ENCODE peak calls at places on chromosome 3, in five cellular contexts. W is SK-N-SH, I is OCI-LY7, S is stomach, Z is GM23338. L is an unnamed sample. For H3K4me1, the result is how much of the 10 kb centered on the place peaks cover.

GRCh38 chr3:149442845-149443544 is 31.5 kb upstream of the TM4SF4 start:
- DNase-seq in W (no peak), I (no peak), S (no peak), Z (no peak), L (no peak)

GRCh38 chr3:11612515-11613184 is 31.1 kb downstream of the VGLL4 start:
- DNase-seq in W (no peak), I (no peak), S (no peak), Z (no peak), L (no peak)

GRCh38 chr3:149589332-149589731 is 68.5 kb downstream of the WWTR1 start:
- DNase-seq in W (no peak), I (no peak), S (no peak), Z (no peak), L (no peak)

GRCh38 chr3:20658491-20658890 is 472.5 kb upstream of the SGO1 start:
- DNase-seq in W (no peak), I (no peak), S (no peak), Z (no peak), L (no peak)

GRCh38 chr3:127824151-127824825 is 2.0 kb upstream of the MGLL start:
- DNase-seq in W (no peak), I (no peak), S (no peak), Z (no peak), L (peak)

GRCh38 chr3:81874738-81875137 is 113.3 kb upstream of the GBE1 start:
- DNase-seq in W (no peak), I (no peak), S (no peak), Z (no peak), L (no peak)

GRCh38 chr3:80052271-80052670 is 284.5 kb upstream of the ROBO1 start:
- DNase-seq in W (no peak), I (no peak), S (no peak), Z (no peak), L (no peak)

GRCh38 chr3:149809694-149810093 is 3.3 kb upstream of the RNF13 start:
- DNase-seq in W (no peak), I (no peak), S (no peak), Z (no peak), L (no peak)

GRCh38 chr3:113557374-113557773 is 25.0 kb downstream of the SIDT1 start:
- DNase-seq in W (no peak), I (no peak), S (no peak), Z (peak), L (peak)

GRCh38 chr3:60053518-60054265 is 1003.9 kb upstream of the CFAP20DC start:
- DNase-seq in W (no peak), I (no peak), S (no peak), Z (no peak), L (no peak)

GRCh38 chr3:181715601-181716340 is 4.0 kb downstream of the SOX2 start:
- DNase-seq in W (no peak), I (peak), S (no peak), Z (peak), L (peak)

GRCh38 chr3:25021816-25022215 is 406.2 kb upstream of the RARB start:
- DNase-seq in W (no peak), I (no peak), S (no peak), Z (peak), L (no peak)

GRCh38 chr3:19898725-19899124 is 35.3 kb downstream of the EFHB start:
- DNase-seq in W (no peak), I (no peak), S (no peak), Z (no peak), L (no peak)

GRCh38 chr3:6416049-6416661 is 444.8 kb upstream of the GRM7 start:
- DNase-seq in W (no peak), I (no peak), S (no peak), Z (no peak), L (no peak)

DNA sequence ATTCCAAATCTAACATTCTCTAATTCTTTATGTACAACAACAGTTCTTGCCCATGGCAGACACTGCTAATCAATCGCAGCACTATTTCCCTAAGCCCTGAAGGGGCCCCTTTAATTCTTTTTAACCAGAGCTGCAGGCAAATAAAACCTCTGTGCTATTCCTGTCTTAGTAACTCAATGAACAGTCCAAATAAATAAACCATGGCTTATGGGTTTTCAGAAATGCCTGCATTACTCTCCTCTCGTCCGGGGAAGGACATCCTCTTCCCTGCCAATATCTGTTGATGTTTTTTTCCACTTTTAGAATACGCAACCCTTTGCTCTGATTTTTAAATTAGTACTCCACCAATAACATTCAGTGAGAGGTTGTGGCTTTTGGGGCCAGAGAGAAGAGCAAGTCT is 35.1 kb upstream of the PRICKLE2 start:
- DNase-seq in W (no peak), I (no peak), S (no peak), Z (no peak), L (no peak)
- H3K4me1 ChIP-seq in W (under half), I (under half), S (half or more), Z (under half), L (under half)

GRCh38 chr3:86967062-86967461 is 23.9 kb downstream of the VGLL3 start:
- DNase-seq in W (no peak), I (no peak), S (no peak), Z (no peak), L (no peak)

GRCh38 chr3:86960551-86960950 is 30.4 kb downstream of the VGLL3 start:
- DNase-seq in W (no peak), I (no peak), S (no peak), Z (no peak), L (no peak)

GRCh38 chr3:86965180-86965579 is 25.8 kb downstream of the VGLL3 start:
- DNase-seq in W (no peak), I (no peak), S (no peak), Z (no peak), L (no peak)

GRCh38 chr3:86958534-86958933 is 32.4 kb downstream of the VGLL3 start:
- DNase-seq in W (no peak), I (no peak), S (no peak), Z (peak), L (no peak)

DNA sequence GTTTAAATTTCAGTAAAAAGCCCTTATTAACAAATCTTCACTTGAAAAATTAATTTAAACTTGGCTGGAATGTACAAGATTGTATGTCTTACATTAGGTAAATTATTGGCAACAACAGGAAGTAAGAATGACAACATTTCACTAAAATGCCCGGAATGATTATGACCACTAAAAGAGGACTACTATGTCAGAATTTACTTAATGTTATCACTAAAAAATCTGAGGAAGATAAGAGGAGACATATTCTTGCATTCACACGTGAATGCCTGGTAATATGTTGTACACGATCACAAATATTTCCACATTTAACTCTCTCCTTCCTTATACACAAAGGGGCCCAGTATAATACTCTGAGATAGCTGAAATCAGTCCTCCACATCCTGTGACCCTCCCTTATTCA is 29.7 kb downstream of the VGLL3 start:
- DNase-seq in W (no peak), I (no peak), S (no peak), Z (no peak), L (no peak)
- H3K4me3 ChIP-seq in W (no peak), I (no peak), S (no peak), Z (no peak), L (no peak)

DNA sequence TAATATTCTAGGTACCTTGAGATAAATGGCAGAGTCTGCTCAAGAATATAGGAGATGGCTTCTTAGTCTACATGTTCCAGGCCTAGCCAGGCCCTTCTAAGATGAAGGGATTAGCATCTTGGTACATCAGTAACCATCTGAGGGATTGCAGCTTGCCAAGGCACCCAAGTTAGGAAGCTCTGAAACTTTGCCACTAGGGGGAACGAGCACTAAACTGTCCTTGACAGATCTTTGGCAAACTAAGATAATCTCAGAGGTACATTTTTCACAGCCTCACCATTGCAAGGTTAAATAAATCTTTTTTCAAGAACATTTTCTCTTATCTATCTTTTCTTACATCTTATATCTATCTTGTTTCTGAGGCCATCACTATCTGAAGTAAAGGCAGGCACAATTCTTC is 351.2 kb downstream of the RAP2B start:
- DNase-seq in W (no peak), I (peak), S (no peak), Z (peak), L (peak)
- TF ChIP-seq CTCF in W (peak), I (peak), S (no peak), Z (peak), L (peak)

DNA sequence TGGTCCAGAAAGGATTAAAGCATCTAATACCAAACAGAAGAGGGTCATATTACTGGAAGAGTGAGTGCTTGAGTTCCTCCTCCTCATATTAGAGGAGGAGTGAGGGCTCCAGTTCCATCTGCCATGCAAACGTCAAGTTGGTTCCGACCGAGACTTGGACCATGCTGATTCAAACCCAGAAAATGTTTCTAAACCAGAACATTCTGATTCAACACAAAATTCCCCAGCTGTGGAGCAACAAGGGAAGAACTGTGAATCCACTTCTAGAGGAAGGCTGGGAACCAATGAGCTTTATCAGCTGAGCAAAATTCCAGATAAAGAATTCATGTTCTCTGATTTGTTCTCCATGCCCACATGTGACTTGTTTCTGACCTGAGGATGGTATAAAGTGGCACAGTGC is 135.6 kb upstream of the WNT5A start:
- DNase-seq in W (no peak), I (no peak), S (no peak), Z (no peak), L (no peak)
- H3K4me1 ChIP-seq in W (under half), I (under half), S (under half), Z (under half), L (under half)

GRCh38 chr3:15861163-15861562 is 63.4 kb upstream of the ANKRD28 start:
- DNase-seq in W (no peak), I (no peak), S (no peak), Z (no peak), L (no peak)
- H3K4me3 ChIP-seq in W (peak), I (peak), S (no peak), Z (peak), L (peak)

GRCh38 chr3:69504232-69504631 is 118.3 kb upstream of the FRMD4B start:
- DNase-seq in W (no peak), I (no peak), S (no peak), Z (no peak), L (no peak)
- TF ChIP-seq CTCF in W (no peak), I (no peak), S (no peak), Z (no peak), L (no peak)

GRCh38 chr3:151382671-151383070 is 1.9 kb downstream of the P2RY12 start:
- DNase-seq in W (no peak), I (peak), S (no peak), Z (no peak), L (no peak)
- H3K4me1 ChIP-seq in W (under half), I (under half), S (under half), Z (under half), L (under half)

GRCh38 chr3:129050556-129051295 is 9.9 kb upstream of the GP9 start:
- DNase-seq in W (no peak), I (no peak), S (no peak), Z (no peak), L (peak)

GRCh38 chr3:129045675-129046036 is 14.9 kb upstream of the GP9 start:
- DNase-seq in W (peak), I (no peak), S (no peak), Z (peak), L (peak)

GRCh38 chr3:129046037-129046731 is 14.4 kb upstream of the GP9 start:
- DNase-seq in W (no peak), I (no peak), S (no peak), Z (peak), L (peak)

GRCh38 chr3:129047553-129047839 is 13.1 kb upstream of the GP9 start:
- DNase-seq in W (no peak), I (no peak), S (no peak), Z (no peak), L (peak)

GRCh38 chr3:129046732-129047552 is 13.6 kb upstream of the GP9 start:
- DNase-seq in W (no peak), I (no peak), S (peak), Z (no peak), L (no peak)
- H3K4me3 ChIP-seq in W (no peak), I (no peak), S (no peak), Z (peak), L (no peak)

L was measured in endodermal cell.